ENCODE peak calls at places on chromosome 20, in eight cellular contexts. V is dorsolateral prefrontal cortex, G is IMR-90, T is fibroblast of mammary gland, S is uterus, Y is A549, B is tibial artery, Q is bronchial epithelial cell. E is an unnamed sample.

GRCh38 chr20:13661070-13661687 is 22.4 kb upstream of the TASP1 start:
- DNase-seq in Q (no peak), Y (no peak), G (no peak), S (peak), B (no peak), V (no peak), T (peak), E (no peak)

GRCh38 chr20:12207875-12208274 is 290.2 kb downstream of the BTBD3 start:
- DNase-seq in T (peak), Q (peak), V (no peak), B (no peak), G (peak), S (no peak), Y (peak), E (peak)

GRCh38 chr20:9409352-9409751 is 105.0 kb upstream of the LAMP5 start:
- DNase-seq in B (no peak), T (peak), G (peak), Q (peak), Y (no peak), S (no peak), V (no peak), E (peak)

GRCh38 chr20:62285722-62286121 is 17.1 kb upstream of the ADRM1 start:
- DNase-seq in G (no peak), S (peak), Q (no peak), T (no peak), Y (no peak), V (no peak), B (no peak), E (no peak)

GRCh38 chr20:23634985-23635767 is 2.6 kb downstream of the CST3 start:
- DNase-seq in G (no peak), S (no peak), Q (no peak), B (no peak), Y (no peak), V (no peak), T (peak), E (no peak)

GRCh38 chr20:20038586-20038985 is 13.7 kb downstream of the CRNKL1 start:
- DNase-seq in T (no peak), V (no peak), G (no peak), B (no peak), S (no peak), Y (no peak), Q (no peak), E (no peak)

GRCh38 chr20:34528921-34529297 is 12.7 kb downstream of the DYNLRB1 start:
- DNase-seq in T (no peak), S (no peak), Q (no peak), V (no peak), G (no peak), B (peak), Y (no peak), E (no peak)

GRCh38 chr20:9147553-9148024 is 78.7 kb downstream of the PLCB4 start:
- DNase-seq in Y (peak), T (peak), S (no peak), V (no peak), Q (peak), B (no peak), G (peak), E (peak)

GRCh38 chr20:14921546-14921945 is 584.1 kb upstream of the FLRT3 start:
- DNase-seq in Y (no peak), Q (peak), V (no peak), S (no peak), B (no peak), G (no peak), T (peak), E (peak)

GRCh38 chr20:31822421-31823330 is 3.5 kb downstream of the MYLK2 start:
- DNase-seq in G (peak), T (peak), S (peak), Y (peak), Q (peak), V (peak), B (peak), E (peak)

GRCh38 chr20:33277471-33278441 is 5.3 kb upstream of the BPIFB1 start:
- DNase-seq in Y (no peak), S (no peak), Q (no peak), V (no peak), B (no peak), T (no peak), G (no peak), E (no peak)

GRCh38 chr20:62765021-62765420 is 31.3 kb upstream of the MRGBP start:
- DNase-seq in S (no peak), T (no peak), V (no peak), G (no peak), Q (no peak), Y (no peak), B (no peak), E (no peak)

GRCh38 chr20:1185316-1185741 is 548 bp upstream of the TMEM74B start:
- DNase-seq in S (no peak), G (no peak), Q (no peak), B (no peak), Y (peak), V (no peak), T (no peak), E (peak)

GRCh38 chr20:59145926-59146800 is 17.5 kb upstream of the ZNF831 start:
- DNase-seq in T (no peak), S (no peak), V (no peak), Y (no peak), G (no peak), B (no peak), Q (no peak), E (no peak)

GRCh38 chr20:58637466-58638198 is 13.5 kb upstream of the STX16 start:
- DNase-seq in G (no peak), Q (no peak), V (no peak), T (no peak), Y (no peak), B (no peak), S (no peak), E (no peak)

GRCh38 chr20:49478266-49478665 is 4.2 kb downstream of the KCNB1 start:
- DNase-seq in Q (no peak), V (no peak), G (no peak), B (no peak), T (no peak), Y (no peak), S (no peak), E (no peak)

GRCh38 chr20:5234978-5235377 is 81.8 kb downstream of the PROKR2 start:
- DNase-seq in Q (no peak), V (no peak), Y (no peak), G (no peak), B (no peak), S (no peak), T (no peak), E (no peak)

GRCh38 chr20:33522256-33522820 is 32.4 kb downstream of the CBFA2T2 start:
- DNase-seq in S (no peak), V (no peak), Y (no peak), T (peak), B (no peak), Q (no peak), G (no peak), E (no peak)

GRCh38 chr20:1539816-1540215 is 17.7 kb downstream of the SIRPD start:
- DNase-seq in Y (no peak), B (no peak), V (no peak), Q (no peak), S (no peak), G (no peak), T (no peak), E (no peak)

GRCh38 chr20:1177680-1178079 is 7.1 kb downstream of the TMEM74B start:
- DNase-seq in G (peak), T (peak), S (no peak), Y (no peak), V (no peak), Q (peak), B (no peak), E (peak)

DNA sequence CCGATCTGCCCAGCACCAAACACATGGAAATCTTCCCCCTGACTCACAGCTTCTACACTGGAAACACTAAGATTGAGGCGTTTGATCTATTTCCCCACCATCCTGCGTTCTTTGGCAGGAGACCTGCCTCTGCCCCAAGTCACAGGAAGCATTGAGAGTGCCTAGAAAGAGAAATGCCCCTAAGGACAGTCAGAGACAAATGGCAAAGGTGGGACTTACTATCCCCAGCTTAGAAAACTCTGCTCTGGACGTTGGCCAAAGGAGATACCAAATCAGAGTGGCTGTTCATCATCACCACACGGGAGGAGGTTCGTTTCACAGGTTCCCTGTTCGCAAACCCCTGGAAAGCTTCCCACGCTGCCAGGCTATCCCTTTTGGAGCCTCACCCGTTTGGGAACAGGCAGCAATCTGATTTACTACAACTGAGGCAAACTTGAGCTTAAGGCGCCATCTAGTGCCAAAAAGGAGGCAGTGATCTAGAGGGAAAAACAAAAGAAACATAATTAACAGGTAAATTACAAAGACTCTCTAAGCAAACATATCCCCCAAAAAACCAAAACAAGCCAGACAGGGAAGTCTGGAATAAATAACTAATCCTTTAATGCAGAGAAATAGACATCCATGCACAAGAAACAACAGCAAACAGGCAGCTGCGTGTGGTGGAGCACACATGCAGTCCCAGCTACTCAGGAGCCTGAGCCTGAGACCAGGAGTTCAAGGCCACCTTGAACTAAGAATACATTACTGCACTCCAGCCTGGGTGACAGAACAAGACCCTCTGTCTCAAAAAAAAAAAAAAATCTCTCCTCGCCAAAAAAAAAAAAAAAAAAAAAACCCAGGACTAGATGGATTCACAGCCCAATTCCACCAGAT is 48.4 kb upstream of the SRSF6 start:
- DNase-seq in V (no peak), S (no peak), B (no peak), Y (no peak), T (peak), Q (peak), G (peak), E (peak)
- TF ChIP-seq CTCF in V (peak), S (no peak), B (no peak), Y (peak), T (peak), Q (peak), G (peak), E (peak)

DNA sequence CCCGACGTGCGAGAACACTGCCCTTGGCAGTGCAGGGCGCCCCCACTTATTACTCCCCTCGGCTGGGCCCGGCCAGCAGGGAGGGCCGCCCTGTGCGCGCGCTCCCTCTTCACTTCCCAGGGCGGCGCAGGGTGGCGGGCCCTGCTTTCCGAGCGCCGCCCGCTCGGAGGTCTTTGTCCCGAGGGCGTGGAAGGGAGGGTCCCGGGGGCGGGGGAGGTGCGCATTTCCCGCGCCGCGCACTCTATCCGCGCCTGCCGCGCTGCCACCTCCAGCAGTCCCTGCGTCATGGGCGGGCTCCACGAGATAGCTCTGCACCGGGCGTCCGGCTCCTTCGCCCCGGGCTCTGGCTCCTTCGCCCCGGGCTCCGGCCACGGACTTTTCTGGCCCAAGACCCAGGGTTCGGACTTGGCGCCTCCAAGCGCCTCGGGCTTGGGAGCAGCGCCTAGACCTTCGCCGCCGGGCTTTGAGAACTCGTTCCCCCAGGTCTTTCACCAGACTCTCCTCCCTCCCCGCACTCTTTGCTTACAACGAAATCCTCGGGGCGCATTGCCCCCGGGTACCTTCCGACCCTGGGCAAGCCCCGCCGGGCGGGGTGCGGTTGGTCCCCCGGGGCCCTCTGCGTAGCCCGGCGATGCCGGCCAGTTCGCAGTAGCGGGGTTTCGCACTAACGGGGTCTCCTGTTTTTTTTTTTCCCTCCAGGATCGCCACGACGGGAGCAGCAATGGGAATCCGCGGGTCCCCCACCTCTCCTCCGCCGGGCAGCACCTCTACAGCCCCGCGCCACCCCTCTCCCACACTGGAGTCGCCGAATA is 1.6 kb downstream of the TFAP2C start:
- DNase-seq in Y (no peak), Q (no peak), S (no peak), B (no peak), V (no peak), G (no peak), T (peak), E (peak)
- H3K4me3 ChIP-seq in Y (peak), Q (peak), S (peak), B (peak), V (peak), G (no peak), T (peak), E (peak)

GRCh38 chr20:25987073-25987927 is 290.6 kb upstream of the ZNF337 start:
- DNase-seq in Y (peak), S (peak), T (peak), Q (peak), G (peak), B (no peak), V (no peak), E (peak)
- TF ChIP-seq CTCF in Y (peak), S (peak), T (no peak), Q (peak), G (no peak), B (no peak), V (no peak), E (peak)

DNA sequence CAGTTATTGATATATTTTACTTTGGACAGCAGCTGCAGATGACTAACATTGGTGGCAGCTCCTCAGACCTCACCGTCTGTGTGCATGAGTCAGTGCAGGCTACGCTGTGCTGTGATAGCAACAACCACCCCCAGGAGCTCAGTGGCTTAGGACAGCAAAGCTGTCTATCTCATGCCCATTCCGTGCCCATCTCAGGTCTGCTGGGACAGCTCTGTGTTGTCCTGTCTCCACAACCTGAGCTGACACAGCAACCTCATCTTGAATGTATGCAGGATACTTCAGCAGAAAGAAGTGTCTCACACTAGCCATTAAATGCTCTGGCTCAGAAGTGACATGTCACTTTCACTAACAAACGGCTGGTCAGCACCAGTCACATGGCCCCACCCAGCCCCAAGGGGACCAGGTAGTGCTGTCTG is 47.7 kb downstream of the BANF2 start:
- DNase-seq in T (peak), S (no peak), Y (peak), V (no peak), G (peak), Q (peak), B (no peak), E (peak)
- H3K4me3 ChIP-seq in T (no peak), S (no peak), Y (no peak), V (no peak), G (no peak), Q (no peak), B (no peak), E (no peak)

DNA sequence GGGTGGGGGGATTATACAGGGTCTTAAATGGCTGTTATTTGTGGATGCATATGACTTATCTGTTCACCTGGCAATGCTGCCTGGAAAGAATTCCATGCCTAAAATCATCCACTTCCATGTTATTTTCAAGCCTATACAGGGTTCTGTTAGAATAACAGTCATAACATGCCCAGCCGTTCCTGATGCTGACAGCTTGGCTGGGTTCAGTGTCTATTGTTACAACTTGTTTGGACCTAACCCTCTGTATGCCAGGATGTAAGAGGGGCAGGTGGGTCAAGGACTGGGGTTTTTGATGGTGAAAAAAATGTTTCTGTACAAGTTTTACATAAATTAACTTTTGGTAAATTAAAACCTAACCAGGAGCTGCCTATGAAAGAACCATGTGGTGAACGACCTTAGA is 79.8 kb downstream of the GINS1 start:
- DNase-seq in T (no peak), V (no peak), Y (no peak), B (no peak), G (no peak), Q (peak), S (no peak), E (peak)
- TF ChIP-seq CTCF in T (no peak), V (no peak), Y (no peak), B (no peak), G (no peak), Q (no peak), S (no peak), E (no peak)

GRCh38 chr20:22402990-22403859 is 181.1 kb downstream of the FOXA2 start:
- DNase-seq in T (no peak), G (no peak), Y (no peak), V (no peak), Q (peak), S (no peak), B (no peak), E (peak)
- H3K4me3 ChIP-seq in T (no peak), G (no peak), Y (peak), V (peak), Q (no peak), S (peak), B (peak), E (no peak)

DNA sequence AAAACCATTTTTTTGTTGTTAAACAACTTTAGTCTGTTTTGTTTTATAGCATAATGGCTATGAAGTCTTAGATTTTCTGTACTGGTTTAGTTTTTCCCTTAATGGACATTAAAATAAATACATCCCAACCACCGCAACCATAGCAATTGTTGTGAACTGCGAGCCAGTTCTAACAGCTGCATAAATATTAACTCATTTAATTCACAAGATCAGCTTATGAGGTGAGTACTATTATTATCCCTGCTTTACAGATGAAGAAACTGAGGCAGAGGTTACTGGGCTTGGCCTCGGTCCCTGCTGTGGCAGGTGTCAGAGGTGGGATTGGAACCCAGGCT is 23.1 kb downstream of the MOCS3 start:
- DNase-seq in V (no peak), B (no peak), Q (no peak), Y (no peak), S (no peak), G (no peak), T (no peak), E (no peak)
- TF ChIP-seq CTCF in V (no peak), B (no peak), Q (no peak), Y (peak), S (no peak), G (no peak), T (no peak), E (no peak)

DNA sequence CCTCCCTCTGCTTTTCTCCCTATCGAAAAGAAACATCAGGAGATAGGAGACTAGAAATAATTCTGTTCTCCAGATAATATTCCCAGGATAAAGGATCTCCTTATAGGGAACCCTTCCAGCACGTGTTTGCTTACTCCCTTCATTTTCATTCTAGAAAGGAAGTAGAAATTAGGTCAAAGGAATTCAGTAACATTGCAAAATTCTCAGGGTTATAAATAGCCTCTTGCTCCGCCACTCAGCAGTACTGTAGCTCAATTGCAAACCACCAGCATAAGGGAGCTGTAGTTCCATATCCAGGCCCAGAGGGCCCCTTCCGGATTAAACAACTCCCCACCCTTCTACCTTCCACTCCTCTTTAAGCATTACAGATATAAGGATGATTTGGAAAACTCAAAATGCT is 6.2 kb downstream of the ELMO2 start:
- DNase-seq in B (peak), Q (peak), V (no peak), Y (no peak), T (peak), S (peak), G (peak), E (peak)
- H3K4me3 ChIP-seq in B (peak), Q (no peak), V (no peak), Y (no peak), T (peak), S (no peak), G (no peak), E (no peak)

DNA sequence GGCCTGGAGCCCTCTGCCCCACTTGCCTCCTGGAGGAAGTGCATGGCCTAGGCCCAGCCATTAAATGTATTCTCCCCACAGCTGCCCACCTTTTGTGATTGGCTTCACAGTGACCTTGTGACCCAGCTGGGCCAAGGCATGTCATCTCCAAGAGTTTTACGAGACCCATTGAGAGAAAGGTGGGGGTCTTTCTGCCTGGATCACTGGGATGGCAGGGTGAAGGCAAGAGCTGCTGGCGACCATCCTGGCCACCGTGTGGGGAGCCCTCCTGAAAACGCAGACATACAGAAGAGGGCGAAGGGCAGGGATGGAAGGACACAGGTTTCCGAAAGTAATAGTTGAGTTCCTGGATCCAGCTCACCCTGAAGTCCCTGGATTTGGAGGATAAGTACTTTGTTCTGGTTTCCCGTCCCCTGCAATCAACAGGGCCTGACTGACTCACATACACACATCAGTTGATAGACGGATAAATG is 12.3 kb upstream of the SPO11 start:
- DNase-seq in V (no peak), T (no peak), Q (peak), B (no peak), G (no peak), S (no peak), Y (no peak), E (no peak)
- TF ChIP-seq CTCF in V (no peak), T (no peak), Q (no peak), B (no peak), G (no peak), S (no peak), Y (no peak), E (no peak)

E was measured in epithelial cell of esophagus.